ENCODE peak calls at places on chromosome X, in five cellular contexts. Z, J, D, H and K are unnamed samples.

GRCh38 chrX:39577976-39578962 is 519.5 kb downstream of the BCOR start:
- ATAC-seq in D (peak; percentile 71), J (peak; percentile 97), Z (no peak), H (peak; percentile 75), K (no peak)

GRCh38 chrX:30900227-30900626 is 11.2 kb upstream of the TAB3 start:
- ATAC-seq in H (peak; percentile 57), D (no peak), J (peak; percentile 89), Z (no peak), K (no peak)

GRCh38 chrX:129701624-129702069 is 37.1 kb upstream of the XPNPEP2 start:
- ATAC-seq in J (no peak), Z (no peak), D (peak; percentile 93), H (no peak), K (peak; percentile 80)

GRCh38 chrX:73944582-73944947 is 359.4 kb upstream of the ZCCHC13 start:
- ATAC-seq in Z (peak; percentile 34), J (no peak), H (no peak), D (peak; percentile 21), K (no peak)

GRCh38 chrX:119736206-119736764 is 22.1 kb upstream of the SOWAHD start:
- ATAC-seq in H (no peak), Z (no peak), J (no peak), D (no peak), K (no peak)

GRCh38 chrX:21382715-21383114 is 8.5 kb downstream of the CNKSR2 start:
- ATAC-seq in H (no peak), D (no peak), J (no peak), Z (no peak), K (no peak)

GRCh38 chrX:27842867-27843266 is 35.1 kb downstream of the MAGEB10 start:
- ATAC-seq in J (no peak), Z (no peak), H (no peak), D (no peak), K (no peak)

GRCh38 chrX:148270499-148270898 is 229.9 kb upstream of the AFF2 start:
- ATAC-seq in Z (no peak), J (peak; percentile 94), H (peak; percentile 39), D (no peak), K (no peak)

GRCh38 chrX:43661521-43662240 is 5.6 kb downstream of the MAOA start:
- ATAC-seq in D (peak; percentile 79), H (no peak), J (no peak), Z (no peak), K (peak; percentile 83)

GRCh38 chrX:2652106-2652505 is 39.0 kb upstream of the CD99 start:
- ATAC-seq in Z (no peak), D (no peak), H (no peak), J (no peak), K (no peak)

GRCh38 chrX:15849555-15849954 is 5.1 kb downstream of the AP1S2 start:
- ATAC-seq in D (no peak), H (no peak), Z (no peak), J (no peak), K (no peak)

GRCh38 chrX:7941390-7942042 is 14.3 kb upstream of the PNPLA4 start:
- ATAC-seq in D (no peak), H (no peak), J (no peak), Z (no peak), K (no peak)

GRCh38 chrX:9790866-9791265 is 4.6 kb downstream of the SHROOM2 start:
- ATAC-seq in D (no peak), J (no peak), Z (no peak), H (no peak), K (no peak)

GRCh38 chrX:134688839-134689238 is 30.6 kb upstream of the PLAC1 start:
- ATAC-seq in H (no peak), J (no peak), Z (no peak), D (no peak), K (no peak)

GRCh38 chrX:38641197-38641596 is 79.9 kb downstream of the TSPAN7 start:
- ATAC-seq in J (no peak), H (no peak), Z (no peak), D (no peak), K (no peak)

GRCh38 chrX:47179221-47179927 is 14.3 kb upstream of the UBA1 start:
- ATAC-seq in Z (peak; percentile 56), H (no peak), D (peak; percentile 42), J (no peak), K (peak; percentile 74)